ENCODE peak calls at places on chromosome 1, in four cellular contexts. O is posterior cingulate gyrus; V is stimulated activated CD8-positive, alpha-beta memory T cell treated with anti-CD3 and anti-CD28 coated beads, Interleukin-12 subunit alpha, Interleukin-12 subunit beta, amount 100 ng/mL, for 1 hour; Z is RPMI7951. A is an unnamed sample.

GRCh38 chr1:45508295-45509151 is 8.4 kb downstream of the MMACHC start:
- DNase-seq in O (no peak), V (no peak), Z (peak; percentile 9), A (peak; percentile 32)

GRCh38 chr1:50913954-50914353 is 46.1 kb downstream of the FAF1 start:
- DNase-seq in O (no peak), V (no peak), Z (no peak), A (no peak)

GRCh38 chr1:161799792-161800191 is 33.7 kb downstream of the ATF6 start:
- DNase-seq in O (no peak), V (no peak), Z (no peak), A (no peak)

GRCh38 chr1:183859865-183860264 is 54.9 kb downstream of the RGL1 start:
- DNase-seq in O (no peak), V (no peak), Z (no peak), A (no peak)

GRCh38 chr1:167486090-167486824 is 32.1 kb downstream of the CD247 start:
- DNase-seq in O (no peak), V (no peak), Z (no peak), A (no peak)

GRCh38 chr1:24018611-24019580 is 38.8 kb upstream of the SRSF10 start:
- DNase-seq in O (peak; percentile 39), V (no peak), Z (peak; percentile 99), A (peak; percentile 81)

GRCh38 chr1:38585460-38585859 is 274.1 kb downstream of the RRAGC start:
- DNase-seq in O (no peak), V (no peak), Z (no peak), A (no peak)

GRCh38 chr1:78095618-78096416 is 50.1 kb downstream of the GIPC2 start:
- DNase-seq in O (no peak), V (no peak), Z (peak; percentile 88), A (no peak)

GRCh38 chr1:170661646-170662411 is 2.1 kb upstream of the PRRX1 start:
- DNase-seq in O (no peak), V (no peak), Z (peak; percentile 59), A (peak; percentile 56)

GRCh38 chr1:6424619-6425593 is at the start of gene ESPN:
- DNase-seq in O (no peak), V (no peak), Z (no peak), A (peak; percentile 74)

GRCh38 chr1:23322770-23323169 is 21.3 kb downstream of the HNRNPR start:
- DNase-seq in O (no peak), V (no peak), Z (no peak), A (no peak)

GRCh38 chr1:18907021-18907913 is 4.9 kb upstream of the ALDH4A1 start:
- DNase-seq in O (peak; percentile 37), V (no peak), Z (peak; percentile 69), A (peak; percentile 74)

GRCh38 chr1:201212461-201213055 is 21.9 kb downstream of the IGFN1 start:
- DNase-seq in O (no peak), V (no peak), Z (no peak), A (no peak)

GRCh38 chr1:117290855-117291254 is 76.4 kb upstream of the MAN1A2 start:
- DNase-seq in O (no peak), V (no peak), Z (peak; percentile 33), A (no peak)